ENCODE peak calls at places on chromosomes 6 and 20, in six cellular contexts. One of them, this sample, is unnamed.

GRCh38 chr20:37423545-37423944 is 77.6 kb downstream of the SRC start:
- DNase-seq in cardiac muscle cell: no peak
- DNase-seq in ELR: no peak
- DNase-seq in DMS79 treated with DMSO at 0.1 percent for 48 hours: no peak
- DNase-seq in EL: no peak
- DNase-seq in stomach: no peak
- DNase-seq in this sample: no peak

GRCh38 chr6:136051140-136051775 is 198.9 kb downstream of the MTFR2 start:
- DNase-seq in cardiac muscle cell: peak
- DNase-seq in ELR: peak
- DNase-seq in DMS79 treated with DMSO at 0.1 percent for 48 hours: no peak
- DNase-seq in EL: peak
- DNase-seq in stomach: no peak
- DNase-seq in this sample: no peak

GRCh38 chr6:3744901-3745470 is 6.5 kb downstream of the PXDC1 start:
- DNase-seq in cardiac muscle cell: no peak
- DNase-seq in ELR: no peak
- DNase-seq in DMS79 treated with DMSO at 0.1 percent for 48 hours: no peak
- DNase-seq in EL: no peak
- DNase-seq in stomach: peak
- DNase-seq in this sample: no peak

GRCh38 chr20:40949346-40949745 is 79.3 kb upstream of the TOP1 start:
- DNase-seq in cardiac muscle cell: no peak
- DNase-seq in ELR: no peak
- DNase-seq in DMS79 treated with DMSO at 0.1 percent for 48 hours: no peak
- DNase-seq in EL: no peak
- DNase-seq in stomach: no peak
- DNase-seq in this sample: no peak

GRCh38 chr6:158654960-158655485 is 5.2 kb downstream of the SYTL3 start:
- DNase-seq in cardiac muscle cell: peak
- DNase-seq in ELR: peak
- DNase-seq in DMS79 treated with DMSO at 0.1 percent for 48 hours: peak
- DNase-seq in EL: peak
- DNase-seq in stomach: no peak
- DNase-seq in this sample: no peak

GRCh38 chr6:10451394-10451793 is 36.5 kb upstream of the TFAP2A start:
- DNase-seq in cardiac muscle cell: no peak
- DNase-seq in ELR: no peak
- DNase-seq in DMS79 treated with DMSO at 0.1 percent for 48 hours: no peak
- DNase-seq in EL: no peak
- DNase-seq in stomach: no peak
- DNase-seq in this sample: no peak

GRCh38 chr20:41006126-41006935 is 22.3 kb upstream of the TOP1 start:
- DNase-seq in cardiac muscle cell: no peak
- DNase-seq in ELR: no peak
- DNase-seq in DMS79 treated with DMSO at 0.1 percent for 48 hours: no peak
- DNase-seq in EL: no peak
- DNase-seq in stomach: no peak
- DNase-seq in this sample: no peak

GRCh38 chr6:39263299-39264037 is 34.2 kb upstream of the KCNK5 start:
- DNase-seq in cardiac muscle cell: no peak
- DNase-seq in ELR: no peak
- DNase-seq in DMS79 treated with DMSO at 0.1 percent for 48 hours: peak
- DNase-seq in EL: no peak
- DNase-seq in stomach: no peak
- DNase-seq in this sample: no peak

GRCh38 chr6:79610301-79611009 is 20.7 kb upstream of the SH3BGRL2 start:
- DNase-seq in cardiac muscle cell: no peak
- DNase-seq in ELR: no peak
- DNase-seq in DMS79 treated with DMSO at 0.1 percent for 48 hours: no peak
- DNase-seq in EL: no peak
- DNase-seq in stomach: no peak
- DNase-seq in this sample: peak

GRCh38 chr6:96499781-96500180 is 21.8 kb upstream of the UFL1 start:
- DNase-seq in cardiac muscle cell: no peak
- DNase-seq in ELR: no peak
- DNase-seq in DMS79 treated with DMSO at 0.1 percent for 48 hours: no peak
- DNase-seq in EL: no peak
- DNase-seq in stomach: no peak
- DNase-seq in this sample: no peak

GRCh38 chr6:11044712-11045167 is 635 bp upstream of the ELOVL2 start:
- DNase-seq in cardiac muscle cell: no peak
- DNase-seq in ELR: no peak
- DNase-seq in DMS79 treated with DMSO at 0.1 percent for 48 hours: no peak
- DNase-seq in EL: no peak
- DNase-seq in stomach: no peak
- DNase-seq in this sample: no peak

GRCh38 chr6:129575378-129576118 is 134.4 kb downstream of the ARHGAP18 start:
- DNase-seq in cardiac muscle cell: peak
- DNase-seq in ELR: peak
- DNase-seq in DMS79 treated with DMSO at 0.1 percent for 48 hours: no peak
- DNase-seq in EL: peak
- DNase-seq in stomach: no peak
- DNase-seq in this sample: peak

GRCh38 chr20:61720348-61720696 is 345.4 kb downstream of the TAF4 start:
- DNase-seq in cardiac muscle cell: no peak
- DNase-seq in ELR: no peak
- DNase-seq in DMS79 treated with DMSO at 0.1 percent for 48 hours: no peak
- DNase-seq in EL: no peak
- DNase-seq in stomach: no peak
- DNase-seq in this sample: no peak

GRCh38 chr6:131459005-131459404 is 114.0 kb upstream of the ARG1 start:
- DNase-seq in cardiac muscle cell: no peak
- DNase-seq in ELR: no peak
- DNase-seq in DMS79 treated with DMSO at 0.1 percent for 48 hours: no peak
- DNase-seq in EL: no peak
- DNase-seq in stomach: no peak
- DNase-seq in this sample: no peak

GRCh38 chr6:34671801-34672656 is 24.5 kb downstream of the ILRUN start:
- DNase-seq in cardiac muscle cell: peak
- DNase-seq in ELR: peak
- DNase-seq in DMS79 treated with DMSO at 0.1 percent for 48 hours: no peak
- DNase-seq in EL: peak
- DNase-seq in stomach: no peak
- DNase-seq in this sample: no peak

GRCh38 chr20:61480158-61480825 is 228.2 kb downstream of the CDH4 start:
- DNase-seq in cardiac muscle cell: no peak
- DNase-seq in ELR: no peak
- DNase-seq in DMS79 treated with DMSO at 0.1 percent for 48 hours: no peak
- DNase-seq in EL: no peak
- DNase-seq in stomach: no peak
- DNase-seq in this sample: no peak

GRCh38 chr6:115551510-115551909 is 509.2 kb downstream of the FRK start:
- DNase-seq in cardiac muscle cell: no peak
- DNase-seq in ELR: no peak
- DNase-seq in DMS79 treated with DMSO at 0.1 percent for 48 hours: no peak
- DNase-seq in EL: no peak
- DNase-seq in stomach: no peak
- DNase-seq in this sample: no peak

GRCh38 chr6:69867075-69867911 is 937 bp downstream of the COL19A1 start:
- DNase-seq in cardiac muscle cell: peak
- DNase-seq in ELR: peak
- DNase-seq in DMS79 treated with DMSO at 0.1 percent for 48 hours: peak
- DNase-seq in EL: peak
- DNase-seq in stomach: peak
- DNase-seq in this sample: peak

GRCh38 chr6:146795734-146796133 is 197.0 kb downstream of the ADGB start:
- DNase-seq in cardiac muscle cell: no peak
- DNase-seq in ELR: no peak
- DNase-seq in DMS79 treated with DMSO at 0.1 percent for 48 hours: no peak
- DNase-seq in EL: no peak
- DNase-seq in stomach: no peak
- DNase-seq in this sample: no peak

GRCh38 chr6:161139766-161140553 is 133.9 kb downstream of the AGPAT4 start:
- DNase-seq in cardiac muscle cell: no peak
- DNase-seq in ELR: peak
- DNase-seq in DMS79 treated with DMSO at 0.1 percent for 48 hours: no peak
- DNase-seq in EL: no peak
- DNase-seq in stomach: peak
- DNase-seq in this sample: peak

GRCh38 chr6:82589509-82590206 is 226.0 kb downstream of the TPBG start:
- DNase-seq in cardiac muscle cell: peak
- DNase-seq in ELR: peak
- DNase-seq in DMS79 treated with DMSO at 0.1 percent for 48 hours: no peak
- DNase-seq in EL: peak
- DNase-seq in stomach: no peak
- DNase-seq in this sample: peak